ENCODE peak calls at places on chromosomes 12 and 14, in eight cellular contexts. One of them, this sample, is unnamed.

GRCh38 chr14:21467620-21468019 is 9.1 kb downstream of the RAB2B start:
- DNase-seq in AG04450: peak
- DNase-seq in gastrocnemius medialis: no peak
- DNase-seq in stomach: no peak
- DNase-seq in cardiac muscle cell: peak
- DNase-seq in RWPE1: no peak
- DNase-seq in body of pancreas: no peak
- DNase-seq in kidney: no peak
- DNase-seq in this sample: no peak

GRCh38 chr12:3073438-3074255 is 3.5 kb upstream of the TSPAN9 start:
- DNase-seq in AG04450: peak
- DNase-seq in gastrocnemius medialis: peak
- DNase-seq in stomach: peak
- DNase-seq in cardiac muscle cell: peak
- DNase-seq in RWPE1: peak
- DNase-seq in body of pancreas: peak
- DNase-seq in kidney: peak
- DNase-seq in this sample: peak

GRCh38 chr12:2580821-2581220 is 213.9 kb upstream of the FKBP4 start:
- DNase-seq in AG04450: peak
- DNase-seq in gastrocnemius medialis: no peak
- DNase-seq in stomach: no peak
- DNase-seq in cardiac muscle cell: peak
- DNase-seq in RWPE1: no peak
- DNase-seq in body of pancreas: no peak
- DNase-seq in kidney: no peak
- DNase-seq in this sample: no peak

GRCh38 chr14:49960453-49960852 is 67.6 kb downstream of the ARF6 start:
- DNase-seq in AG04450: no peak
- DNase-seq in gastrocnemius medialis: no peak
- DNase-seq in stomach: no peak
- DNase-seq in cardiac muscle cell: no peak
- DNase-seq in RWPE1: no peak
- DNase-seq in body of pancreas: no peak
- DNase-seq in kidney: no peak
- DNase-seq in this sample: no peak

GRCh38 chr12:46663297-46663696 is 162.5 kb downstream of the SLC38A4 start:
- DNase-seq in AG04450: no peak
- DNase-seq in gastrocnemius medialis: peak
- DNase-seq in stomach: no peak
- DNase-seq in cardiac muscle cell: no peak
- DNase-seq in RWPE1: peak
- DNase-seq in body of pancreas: no peak
- DNase-seq in kidney: no peak
- DNase-seq in this sample: no peak

GRCh38 chr14:23080474-23080873 is 14.5 kb downstream of the ACIN1 start:
- DNase-seq in AG04450: no peak
- DNase-seq in gastrocnemius medialis: no peak
- DNase-seq in stomach: no peak
- DNase-seq in cardiac muscle cell: no peak
- DNase-seq in RWPE1: no peak
- DNase-seq in body of pancreas: no peak
- DNase-seq in kidney: no peak
- DNase-seq in this sample: no peak

GRCh38 chr14:36052063-36052462 is 124.5 kb downstream of the PTCSC3 start:
- DNase-seq in AG04450: no peak
- DNase-seq in gastrocnemius medialis: no peak
- DNase-seq in stomach: no peak
- DNase-seq in cardiac muscle cell: no peak
- DNase-seq in RWPE1: no peak
- DNase-seq in body of pancreas: no peak
- DNase-seq in kidney: no peak
- DNase-seq in this sample: no peak

GRCh38 chr14:31843361-31844091 is 233.6 kb upstream of the ARHGAP5 start:
- DNase-seq in AG04450: no peak
- DNase-seq in gastrocnemius medialis: no peak
- DNase-seq in stomach: no peak
- DNase-seq in cardiac muscle cell: peak
- DNase-seq in RWPE1: no peak
- DNase-seq in body of pancreas: no peak
- DNase-seq in kidney: no peak
- DNase-seq in this sample: no peak

GRCh38 chr12:72271741-72272661 is at the start of gene TRHDE:
- DNase-seq in AG04450: no peak
- DNase-seq in gastrocnemius medialis: no peak
- DNase-seq in stomach: no peak
- DNase-seq in cardiac muscle cell: peak
- DNase-seq in RWPE1: peak
- DNase-seq in body of pancreas: peak
- DNase-seq in kidney: peak
- DNase-seq in this sample: peak

GRCh38 chr14:96625436-96625945 is 123.3 kb downstream of the PAPOLA start:
- DNase-seq in AG04450: no peak
- DNase-seq in gastrocnemius medialis: no peak
- DNase-seq in stomach: no peak
- DNase-seq in cardiac muscle cell: no peak
- DNase-seq in RWPE1: no peak
- DNase-seq in body of pancreas: no peak
- DNase-seq in kidney: peak
- DNase-seq in this sample: no peak

GRCh38 chr12:116319851-116320621 is 42.5 kb upstream of the MED13L start:
- DNase-seq in AG04450: peak
- DNase-seq in gastrocnemius medialis: peak
- DNase-seq in stomach: no peak
- DNase-seq in cardiac muscle cell: peak
- DNase-seq in RWPE1: peak
- DNase-seq in body of pancreas: peak
- DNase-seq in kidney: no peak
- DNase-seq in this sample: peak

GRCh38 chr14:100031506-100032281 is 33.5 kb upstream of the EVL start:
- DNase-seq in AG04450: peak
- DNase-seq in gastrocnemius medialis: peak
- DNase-seq in stomach: no peak
- DNase-seq in cardiac muscle cell: peak
- DNase-seq in RWPE1: peak
- DNase-seq in body of pancreas: no peak
- DNase-seq in kidney: no peak
- DNase-seq in this sample: peak

GRCh38 chr14:28102814-28103213 is 663.8 kb upstream of the FOXG1 start:
- DNase-seq in AG04450: no peak
- DNase-seq in gastrocnemius medialis: no peak
- DNase-seq in stomach: no peak
- DNase-seq in cardiac muscle cell: no peak
- DNase-seq in RWPE1: peak
- DNase-seq in body of pancreas: no peak
- DNase-seq in kidney: no peak
- DNase-seq in this sample: no peak

GRCh38 chr12:124321040-124321481 is 26.2 kb downstream of the RFLNA start:
- DNase-seq in AG04450: no peak
- DNase-seq in gastrocnemius medialis: peak
- DNase-seq in stomach: peak
- DNase-seq in cardiac muscle cell: peak
- DNase-seq in RWPE1: peak
- DNase-seq in body of pancreas: peak
- DNase-seq in kidney: no peak
- DNase-seq in this sample: peak
- H3K27ac ChIP-seq in AG04450: no peak
- H3K27ac ChIP-seq in gastrocnemius medialis: no peak
- H3K27ac ChIP-seq in stomach: no peak
- H3K27ac ChIP-seq in cardiac muscle cell: no peak
- H3K27ac ChIP-seq in RWPE1: no peak
- H3K27ac ChIP-seq in body of pancreas: no peak
- H3K27ac ChIP-seq in kidney: no peak
- H3K27ac ChIP-seq in this sample: no peak

GRCh38 chr12:9113987-9114309 is 1.8 kb downstream of the A2M start:
- DNase-seq in AG04450: no peak
- DNase-seq in gastrocnemius medialis: no peak
- DNase-seq in stomach: no peak
- DNase-seq in cardiac muscle cell: no peak
- DNase-seq in RWPE1: no peak
- DNase-seq in body of pancreas: no peak
- DNase-seq in kidney: no peak
- DNase-seq in this sample: no peak

GRCh38 chr12:9114946-9115345 is 773 bp downstream of the A2M start:
- DNase-seq in AG04450: no peak
- DNase-seq in gastrocnemius medialis: no peak
- DNase-seq in stomach: no peak
- DNase-seq in cardiac muscle cell: no peak
- DNase-seq in RWPE1: no peak
- DNase-seq in body of pancreas: no peak
- DNase-seq in kidney: no peak
- DNase-seq in this sample: no peak

GRCh38 chr12:9111525-9111924 is 4.2 kb downstream of the A2M start:
- DNase-seq in AG04450: no peak
- DNase-seq in gastrocnemius medialis: no peak
- DNase-seq in stomach: no peak
- DNase-seq in cardiac muscle cell: no peak
- DNase-seq in RWPE1: no peak
- DNase-seq in body of pancreas: no peak
- DNase-seq in kidney: no peak
- DNase-seq in this sample: no peak

GRCh38 chr12:9112076-9112853 is 3.5 kb downstream of the A2M start:
- DNase-seq in AG04450: no peak
- DNase-seq in gastrocnemius medialis: no peak
- DNase-seq in stomach: no peak
- DNase-seq in cardiac muscle cell: no peak
- DNase-seq in RWPE1: no peak
- DNase-seq in body of pancreas: no peak
- DNase-seq in kidney: no peak
- DNase-seq in this sample: no peak

DNA sequence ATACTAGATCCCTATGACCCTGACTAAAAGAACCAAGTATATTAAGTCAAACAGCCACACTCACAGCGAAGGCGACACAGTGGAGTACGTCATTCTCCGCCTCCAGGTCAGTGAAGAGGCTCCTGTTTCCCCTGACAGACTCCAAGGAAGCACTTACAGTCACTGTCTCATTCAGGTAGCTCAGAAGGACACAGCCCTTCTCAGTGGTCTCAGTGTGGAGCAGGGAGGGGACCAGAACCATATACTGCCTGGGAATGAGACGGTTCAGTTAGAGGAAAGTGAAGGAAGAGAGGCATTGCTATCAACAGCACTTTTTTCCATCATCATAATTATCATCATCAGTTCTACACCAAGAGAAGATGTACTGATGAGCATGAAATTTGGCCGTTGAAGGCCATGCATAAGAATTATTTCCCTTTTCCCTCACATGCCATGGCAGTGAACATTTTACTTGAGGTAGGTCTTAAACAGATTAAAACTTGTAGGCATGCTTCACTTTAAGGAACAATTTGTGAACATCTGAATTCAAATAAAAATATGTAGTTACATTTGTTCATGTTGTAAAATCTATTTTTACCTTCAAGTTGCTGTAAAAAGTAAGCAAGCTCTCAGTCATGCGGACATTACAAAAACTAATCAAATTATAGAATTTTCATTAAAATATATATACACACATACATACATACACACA is 2.3 kb downstream of the A2M start:
- DNase-seq in AG04450: no peak
- DNase-seq in gastrocnemius medialis: no peak
- DNase-seq in stomach: no peak
- DNase-seq in cardiac muscle cell: no peak
- DNase-seq in RWPE1: no peak
- DNase-seq in body of pancreas: no peak
- DNase-seq in kidney: no peak
- DNase-seq in this sample: no peak
- H3K27ac ChIP-seq in AG04450: no peak
- H3K27ac ChIP-seq in gastrocnemius medialis: peak
- H3K27ac ChIP-seq in stomach: no peak
- H3K27ac ChIP-seq in cardiac muscle cell: no peak
- H3K27ac ChIP-seq in RWPE1: no peak
- H3K27ac ChIP-seq in body of pancreas: no peak
- H3K27ac ChIP-seq in kidney: no peak
- H3K27ac ChIP-seq in this sample: peak

GRCh38 chr14:80941241-80942157 is at the start of gene CEP128:
- DNase-seq in AG04450: peak
- DNase-seq in gastrocnemius medialis: peak
- DNase-seq in stomach: peak
- DNase-seq in cardiac muscle cell: peak
- DNase-seq in RWPE1: peak
- DNase-seq in body of pancreas: peak
- DNase-seq in kidney: peak
- DNase-seq in this sample: peak
- H3K27ac ChIP-seq in AG04450: no peak
- H3K27ac ChIP-seq in gastrocnemius medialis: peak
- H3K27ac ChIP-seq in stomach: peak
- H3K27ac ChIP-seq in cardiac muscle cell: peak
- H3K27ac ChIP-seq in RWPE1: peak
- H3K27ac ChIP-seq in body of pancreas: no peak
- H3K27ac ChIP-seq in kidney: no peak
- H3K27ac ChIP-seq in this sample: peak

GRCh38 chr12:50545213-50545612 is 40.4 kb downstream of the DIP2B start:
- DNase-seq in AG04450: no peak
- DNase-seq in gastrocnemius medialis: no peak
- DNase-seq in stomach: no peak
- DNase-seq in cardiac muscle cell: no peak
- DNase-seq in RWPE1: no peak
- DNase-seq in body of pancreas: no peak
- DNase-seq in kidney: no peak
- DNase-seq in this sample: no peak
- H3K27ac ChIP-seq in AG04450: no peak
- H3K27ac ChIP-seq in gastrocnemius medialis: no peak
- H3K27ac ChIP-seq in stomach: peak
- H3K27ac ChIP-seq in cardiac muscle cell: no peak
- H3K27ac ChIP-seq in RWPE1: peak
- H3K27ac ChIP-seq in body of pancreas: no peak
- H3K27ac ChIP-seq in kidney: no peak
- H3K27ac ChIP-seq in this sample: no peak

GRCh38 chr14:34334329-34334728 is 127.7 kb downstream of the SPTSSA start:
- DNase-seq in AG04450: no peak
- DNase-seq in gastrocnemius medialis: no peak
- DNase-seq in stomach: no peak
- DNase-seq in cardiac muscle cell: no peak
- DNase-seq in RWPE1: no peak
- DNase-seq in body of pancreas: no peak
- DNase-seq in kidney: no peak
- DNase-seq in this sample: no peak

GRCh38 chr14:34329281-34329680 is 132.8 kb downstream of the SPTSSA start:
- DNase-seq in AG04450: no peak
- DNase-seq in gastrocnemius medialis: no peak
- DNase-seq in stomach: no peak
- DNase-seq in cardiac muscle cell: peak
- DNase-seq in RWPE1: no peak
- DNase-seq in body of pancreas: no peak
- DNase-seq in kidney: no peak
- DNase-seq in this sample: no peak

GRCh38 chr14:34328178-34328577 is 133.9 kb downstream of the SPTSSA start:
- DNase-seq in AG04450: no peak
- DNase-seq in gastrocnemius medialis: no peak
- DNase-seq in stomach: no peak
- DNase-seq in cardiac muscle cell: peak
- DNase-seq in RWPE1: no peak
- DNase-seq in body of pancreas: no peak
- DNase-seq in kidney: no peak
- DNase-seq in this sample: no peak

GRCh38 chr14:34330846-34331245 is 131.2 kb downstream of the SPTSSA start:
- DNase-seq in AG04450: no peak
- DNase-seq in gastrocnemius medialis: no peak
- DNase-seq in stomach: no peak
- DNase-seq in cardiac muscle cell: no peak
- DNase-seq in RWPE1: no peak
- DNase-seq in body of pancreas: no peak
- DNase-seq in kidney: no peak
- DNase-seq in this sample: no peak

GRCh38 chr14:34331728-34332623 is 130.1 kb downstream of the SPTSSA start:
- DNase-seq in AG04450: no peak
- DNase-seq in gastrocnemius medialis: peak
- DNase-seq in stomach: peak
- DNase-seq in cardiac muscle cell: peak
- DNase-seq in RWPE1: peak
- DNase-seq in body of pancreas: peak
- DNase-seq in kidney: peak
- DNase-seq in this sample: peak
- H3K27ac ChIP-seq in AG04450: peak
- H3K27ac ChIP-seq in gastrocnemius medialis: no peak
- H3K27ac ChIP-seq in stomach: no peak
- H3K27ac ChIP-seq in cardiac muscle cell: peak
- H3K27ac ChIP-seq in RWPE1: peak
- H3K27ac ChIP-seq in body of pancreas: no peak
- H3K27ac ChIP-seq in kidney: no peak
- H3K27ac ChIP-seq in this sample: no peak